ENCODE peak calls at places on chromosomes 2 and 18, in seven cellular contexts. P is CD8-positive, alpha-beta memory T cell; D is GM23248; K is CD8-positive, alpha-beta T cell; Y is CD4-positive, CD25-positive, alpha-beta regulatory T cell; J is body of pancreas; M is stomach. C is an unnamed sample. For H3K36me3, the result is how much of the 10 kb centered on the place peaks cover.

GRCh38 chr2:26770986-26771586 is 7.0 kb downstream of the SLC35F6 start:
- DNase-seq in P (peak), D (peak), K (no peak), Y (no peak), J (peak), M (peak), C (peak)

GRCh38 chr2:132692816-132693215 is 22.8 kb upstream of the LYPD1 start:
- DNase-seq in P (no peak), D (peak), K (no peak), Y (no peak), J (no peak), M (no peak), C (no peak)

GRCh38 chr2:38572167-38572566 is 30.6 kb downstream of the HNRNPLL start:
- DNase-seq in P (no peak), D (peak), K (no peak), Y (peak), J (peak), M (no peak), C (peak)

GRCh38 chr2:98543842-98544241 is 64.5 kb downstream of the COA5 start:
- DNase-seq in P (no peak), D (no peak), K (no peak), Y (no peak), J (no peak), M (no peak), C (no peak)

GRCh38 chr2:231514225-231514950 is 15.9 kb downstream of the NMUR1 start:
- DNase-seq in P (peak), D (peak), K (peak), Y (peak), J (peak), M (peak), C (peak)

GRCh38 chr2:120699292-120699691 is 36.4 kb upstream of the GLI2 start:
- DNase-seq in P (no peak), D (no peak), K (no peak), Y (no peak), J (no peak), M (no peak), C (no peak)

GRCh38 chr2:131121464-131121863 is 16.3 kb downstream of the PLEKHB2 start:
- DNase-seq in P (no peak), D (peak), K (no peak), Y (no peak), J (no peak), M (no peak), C (no peak)

GRCh38 chr2:119550346-119550745 is 6.1 kb downstream of the CFAP221 start:
- DNase-seq in P (no peak), D (peak), K (no peak), Y (no peak), J (no peak), M (no peak), C (no peak)

GRCh38 chr2:37645836-37646235 is 25.6 kb downstream of the CDC42EP3 start:
- DNase-seq in P (no peak), D (no peak), K (no peak), Y (no peak), J (no peak), M (no peak), C (no peak)

GRCh38 chr2:102050854-102051391 is 59.2 kb downstream of the IL1R2 start:
- DNase-seq in P (no peak), D (peak), K (no peak), Y (no peak), J (peak), M (peak), C (peak)

GRCh38 chr2:6780765-6781274 is 84.9 kb downstream of the CMPK2 start:
- DNase-seq in P (no peak), D (peak), K (no peak), Y (peak), J (peak), M (peak), C (peak)

GRCh38 chr2:216023055-216023648 is 9.8 kb upstream of the MREG start:
- DNase-seq in P (peak), D (peak), K (peak), Y (peak), J (peak), M (peak), C (peak)

GRCh38 chr2:15798716-15799431 is 141.5 kb upstream of the MYCN start:
- DNase-seq in P (no peak), D (no peak), K (no peak), Y (no peak), J (no peak), M (no peak), C (no peak)

GRCh38 chr2:57210855-57211254 is 835.8 kb upstream of the VRK2 start:
- DNase-seq in P (no peak), D (no peak), K (no peak), Y (no peak), J (no peak), M (no peak), C (no peak)

GRCh38 chr2:50606860-50607259 is 425.1 kb downstream of the NRXN1 start:
- DNase-seq in P (no peak), D (peak), K (no peak), Y (no peak), J (no peak), M (no peak), C (no peak)

GRCh38 chr2:132623096-132623839 is 46.7 kb downstream of the LYPD1 start:
- DNase-seq in P (no peak), D (peak), K (no peak), Y (no peak), J (no peak), M (no peak), C (no peak)

GRCh38 chr2:873651-874580 is 76.7 kb upstream of the SNTG2 start:
- DNase-seq in P (no peak), D (no peak), K (no peak), Y (no peak), J (no peak), M (peak), C (no peak)

GRCh38 chr2:203873921-203874631 is 6.5 kb downstream of the CTLA4 start:
- DNase-seq in P (peak), D (no peak), K (no peak), Y (peak), J (peak), M (no peak), C (no peak)

GRCh38 chr18:23935804-23936203 is 78.8 kb upstream of the TTC39C start:
- DNase-seq in P (no peak), D (no peak), K (peak), Y (peak), J (no peak), M (no peak), C (no peak)

GRCh38 chr2:72386288-72386687 is 238.6 kb upstream of the CYP26B1 start:
- DNase-seq in P (no peak), D (no peak), K (no peak), Y (no peak), J (no peak), M (no peak), C (no peak)

GRCh38 chr2:68564426-68564825 is 79.0 kb upstream of the PROKR1 start:
- DNase-seq in P (no peak), D (no peak), K (no peak), Y (no peak), J (no peak), M (no peak), C (no peak)

GRCh38 chr2:197306691-197307030 is 3.9 kb downstream of the ANKRD44 start:
- DNase-seq in P (no peak), D (peak), K (no peak), Y (peak), J (peak), M (peak), C (peak)

GRCh38 chr2:144990661-144991060 is 470.7 kb upstream of the ZEB2 start:
- DNase-seq in P (no peak), D (no peak), K (no peak), Y (no peak), J (no peak), M (no peak), C (no peak)

GRCh38 chr2:216156822-216157221 is 47.7 kb downstream of the XRCC5 start:
- DNase-seq in P (no peak), D (no peak), K (no peak), Y (no peak), J (no peak), M (no peak), C (no peak)

GRCh38 chr2:107553045-107553444 is 273.6 kb upstream of the RGPD4 start:
- DNase-seq in P (no peak), D (no peak), K (no peak), Y (no peak), J (no peak), M (no peak), C (no peak)

GRCh38 chr2:2746731-2747130 is 415.7 kb upstream of the MYT1L start:
- DNase-seq in P (no peak), D (no peak), K (no peak), Y (no peak), J (no peak), M (no peak), C (no peak)

GRCh38 chr2:169006665-169007064 is 24.5 kb downstream of the ABCB11 start:
- DNase-seq in P (no peak), D (no peak), K (no peak), Y (no peak), J (no peak), M (no peak), C (no peak)

GRCh38 chr2:129277611-129278010 is 701.9 kb upstream of the RAB6C start:
- DNase-seq in P (no peak), D (no peak), K (no peak), Y (no peak), J (no peak), M (no peak), C (no peak)

GRCh38 chr2:214902273-214902672 is 92.8 kb upstream of the BARD1 start:
- DNase-seq in P (no peak), D (no peak), K (no peak), Y (no peak), J (no peak), M (no peak), C (no peak)

DNA sequence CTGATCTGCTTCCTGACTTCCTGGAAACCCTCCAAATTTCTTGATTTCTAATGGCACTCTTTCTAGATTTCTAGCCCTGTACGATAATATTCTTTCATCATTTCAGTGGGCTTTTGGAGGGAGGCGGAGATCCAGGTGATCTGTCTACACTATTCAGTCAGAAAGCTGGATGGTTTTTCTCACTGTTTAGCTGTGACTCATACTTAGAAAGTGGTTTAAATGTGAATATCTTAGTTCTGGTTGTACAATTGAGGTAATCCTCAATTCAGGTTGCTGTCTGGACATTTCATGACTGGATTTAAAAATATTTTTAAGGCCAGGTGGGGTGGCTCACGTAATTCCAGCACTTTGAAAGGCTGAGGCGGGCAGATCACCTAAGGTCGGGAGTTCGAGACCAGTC is 20.8 kb downstream of the SEH1L start:
- DNase-seq in P (no peak), D (peak), K (no peak), Y (no peak), J (no peak), M (no peak), C (no peak)
- H3K36me3 ChIP-seq in P (under half), D (under half), K (under half), Y (under half), J (under half), M (half or more), C (under half)

DNA sequence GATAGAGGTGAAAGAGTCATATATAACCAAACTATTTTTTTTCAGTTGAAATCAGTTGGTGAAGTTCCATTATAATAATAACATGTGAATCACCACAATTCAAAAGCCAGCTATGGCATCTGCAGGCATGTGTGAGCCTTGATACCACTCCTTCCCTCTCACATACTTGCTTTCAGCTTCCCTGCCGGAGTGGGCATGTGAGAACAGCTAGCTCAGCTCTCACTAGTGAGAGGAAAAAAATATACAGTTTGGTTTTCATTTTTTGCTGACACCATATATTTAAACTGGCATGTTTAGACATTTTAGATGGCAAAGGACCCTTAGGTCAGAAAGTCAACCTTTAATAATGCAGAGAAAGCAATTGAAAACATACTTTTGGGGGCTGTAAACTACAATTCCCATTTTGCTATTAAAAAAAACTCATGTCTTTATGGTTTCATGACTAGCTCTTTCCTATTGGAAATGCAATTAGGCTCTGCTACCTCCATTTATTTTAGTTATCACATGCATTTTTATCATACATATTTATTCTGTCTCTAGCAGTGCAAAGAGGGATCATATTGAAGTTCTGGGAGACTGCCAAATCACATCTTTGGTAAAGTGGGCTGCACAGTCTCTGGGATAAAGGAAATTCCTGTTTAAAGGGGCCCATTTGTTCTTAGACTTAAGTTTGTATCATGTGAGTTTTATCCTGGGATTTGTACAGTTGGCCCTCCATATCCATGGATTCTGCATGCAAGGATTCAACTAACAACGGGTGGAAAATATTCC is 33.2 kb upstream of the SLC40A1 start:
- DNase-seq in P (no peak), D (peak), K (no peak), Y (no peak), J (no peak), M (no peak), C (no peak)
- H3K27ac ChIP-seq in P (no peak), D (no peak), K (no peak), Y (no peak), J (no peak), M (peak), C (peak)

GRCh38 chr2:8743261-8743660 is 61.4 kb downstream of the ID2 start:
- DNase-seq in P (no peak), D (peak), K (no peak), Y (no peak), J (no peak), M (no peak), C (no peak)

GRCh38 chr2:8737571-8738175 is 55.8 kb downstream of the ID2 start:
- DNase-seq in P (no peak), D (peak), K (no peak), Y (no peak), J (no peak), M (no peak), C (no peak)

DNA sequence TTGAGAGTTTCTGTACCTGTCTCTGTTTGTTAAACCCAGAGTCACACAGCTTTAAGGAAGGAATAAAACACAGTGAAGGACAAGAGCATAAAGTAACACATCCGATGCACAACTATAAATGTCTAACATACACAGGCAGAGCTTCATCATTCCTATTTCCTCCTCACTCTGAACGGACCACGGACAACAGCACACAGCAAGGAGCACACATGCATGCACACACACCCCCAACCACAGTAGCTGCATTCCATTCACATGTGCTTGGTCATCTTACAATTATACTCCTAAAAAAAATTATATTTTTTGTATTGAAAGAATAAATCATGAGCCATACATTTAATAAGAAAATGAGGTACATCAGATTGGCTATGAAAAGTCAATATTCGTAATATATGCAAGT is 58.3 kb downstream of the ID2 start:
- DNase-seq in P (no peak), D (no peak), K (no peak), Y (no peak), J (no peak), M (no peak), C (no peak)
- H3K36me3 ChIP-seq in P (under half), D (under half), K (under half), Y (under half), J (under half), M (half or more), C (under half)

GRCh38 chr2:156455366-156455975 is 19.3 kb downstream of the GPD2 start:
- DNase-seq in P (no peak), D (peak), K (no peak), Y (no peak), J (no peak), M (no peak), C (no peak)

GRCh38 chr2:156456616-156457015 is 20.4 kb downstream of the GPD2 start:
- DNase-seq in P (no peak), D (peak), K (no peak), Y (no peak), J (no peak), M (no peak), C (no peak)

GRCh38 chr2:156457523-156458228 is 21.5 kb downstream of the GPD2 start:
- DNase-seq in P (no peak), D (peak), K (no peak), Y (no peak), J (no peak), M (no peak), C (no peak)

GRCh38 chr2:156459720-156460119 is 23.5 kb downstream of the GPD2 start:
- DNase-seq in P (no peak), D (no peak), K (no peak), Y (no peak), J (peak), M (peak), C (peak)

DNA sequence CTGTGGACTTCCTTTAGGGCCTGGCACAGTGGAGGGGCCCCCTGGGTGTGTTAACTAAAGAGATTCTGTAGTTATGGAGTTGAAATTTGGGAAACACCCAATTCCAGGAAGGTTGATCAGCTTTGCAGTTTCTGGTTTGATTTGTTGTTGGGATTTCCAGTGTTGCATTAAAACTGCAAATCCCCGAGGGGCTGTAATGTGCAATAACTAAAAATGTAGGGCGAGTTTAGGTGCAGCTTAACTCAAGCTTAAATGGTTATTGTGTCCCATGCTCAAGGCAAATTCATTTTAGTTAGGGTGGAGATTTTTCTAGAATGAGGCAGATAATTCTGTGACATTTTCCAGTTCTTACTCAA is 22.0 kb downstream of the GPD2 start:
- DNase-seq in P (no peak), D (no peak), K (no peak), Y (no peak), J (no peak), M (no peak), C (no peak)
- H3K27ac ChIP-seq in P (no peak), D (no peak), K (no peak), Y (no peak), J (no peak), M (no peak), C (peak)

DNA sequence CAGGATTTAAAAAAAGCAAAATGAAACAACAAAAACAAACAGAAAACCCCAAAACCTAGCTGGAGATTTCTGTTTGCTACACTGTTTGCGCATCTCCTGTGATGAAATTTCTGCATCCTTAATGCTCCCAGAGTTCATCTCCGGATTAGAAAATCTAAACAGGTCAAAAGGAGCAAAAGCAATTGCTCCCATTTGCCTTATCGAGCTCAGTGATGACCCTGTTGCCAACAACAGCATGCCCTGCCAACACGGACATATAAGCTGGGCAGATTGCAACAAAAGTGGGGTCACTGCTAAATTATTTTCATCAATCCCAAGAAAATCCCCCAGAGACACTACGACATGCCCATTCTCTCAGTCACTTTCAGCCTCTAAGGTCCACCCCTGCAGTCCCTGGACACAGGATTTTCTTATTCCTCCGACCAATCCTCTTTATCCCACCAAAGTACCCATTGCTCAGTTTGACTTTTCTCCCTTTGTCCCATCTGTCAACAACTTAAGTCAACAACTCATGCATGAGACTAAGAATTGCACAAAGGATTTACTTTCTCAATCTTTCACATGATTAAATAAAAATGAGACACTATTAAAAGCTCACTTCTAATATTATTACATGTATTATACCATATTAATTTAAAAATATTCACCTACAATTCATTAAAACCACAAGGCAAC is 67.8 kb downstream of the ABCG8 start:
- DNase-seq in P (no peak), D (no peak), K (no peak), Y (no peak), J (no peak), M (no peak), C (no peak)
- H3K36me3 ChIP-seq in P (under half), D (under half), K (under half), Y (under half), J (under half), M (half or more), C (under half)

GRCh38 chr2:172397136-172397825 is 30.1 kb upstream of the ITGA6 start:
- DNase-seq in P (no peak), D (peak), K (no peak), Y (no peak), J (no peak), M (no peak), C (peak)
- H3K27ac ChIP-seq in P (no peak), D (no peak), K (no peak), Y (no peak), J (no peak), M (no peak), C (no peak)

DNA sequence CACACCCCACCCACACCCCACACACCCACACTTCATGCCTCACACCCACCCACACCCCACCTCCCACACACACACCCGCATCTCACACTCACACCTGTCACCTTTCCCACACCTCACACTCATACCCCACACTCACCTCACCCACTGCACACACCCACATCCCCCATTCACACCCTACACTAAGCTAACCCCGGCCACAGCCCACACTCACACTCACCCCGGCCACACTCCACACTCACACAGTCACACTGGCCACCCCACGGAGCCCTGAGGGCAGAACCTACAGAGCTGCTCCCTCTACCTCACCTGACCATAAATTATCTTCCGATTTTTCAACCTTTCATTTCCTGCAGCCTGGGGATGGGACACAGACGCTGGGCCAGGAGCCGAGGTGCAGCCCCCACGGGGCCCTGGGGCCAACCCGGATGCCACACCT is 241.3 kb downstream of the HDAC4 start:
- DNase-seq in P (no peak), D (no peak), K (no peak), Y (no peak), J (no peak), M (peak), C (no peak)
- H3K36me3 ChIP-seq in P (under half), D (under half), K (under half), Y (half or more), J (under half), M (half or more), C (under half)

GRCh38 chr2:150495993-150496627 is 8.6 kb upstream of the RND3 start:
- DNase-seq in P (no peak), D (peak), K (no peak), Y (no peak), J (no peak), M (no peak), C (no peak)
- H3K27ac ChIP-seq in P (no peak), D (peak), K (no peak), Y (no peak), J (no peak), M (no peak), C (no peak)